ENCODE peak calls at places on chromosomes 2 and 18, in eight cellular contexts. One of them, this sample, is unnamed.

GRCh38 chr18:50716902-50717301 is 102.9 kb downstream of the MRO start:
- DNase-seq in T47D: no peak
- DNase-seq in mammary epithelial cell: no peak
- DNase-seq in stimulated activated CD8-positive, alpha-beta memory T cell treated with anti-CD3 and anti-CD28 coated beads, Interleukin-7, amount 100 ng/mL, for 1 hour: no peak
- DNase-seq in activated CD4-positive, alpha-beta T cell treated with anti-CD3 and anti-CD28 coated beads for 1 hour: no peak
- DNase-seq in D341Med: no peak
- DNase-seq in fibroblast of lung: no peak
- DNase-seq in WTC11: no peak
- DNase-seq in this sample: no peak

GRCh38 chr18:56000041-56000440 is 412.0 kb upstream of the TCF4 start:
- DNase-seq in WTC11: no peak
- DNase-seq in D341Med: no peak
- DNase-seq in mammary epithelial cell: no peak
- DNase-seq in T47D: no peak
- DNase-seq in activated CD4-positive, alpha-beta T cell treated with anti-CD3 and anti-CD28 coated beads for 1 hour: no peak
- DNase-seq in stimulated activated CD8-positive, alpha-beta memory T cell treated with anti-CD3 and anti-CD28 coated beads, Interleukin-7, amount 100 ng/mL, for 1 hour: no peak
- DNase-seq in fibroblast of lung: no peak
- DNase-seq in this sample: peak; percentile 54

GRCh38 chr2:53852540-53852939 is 7.2 kb downstream of the GPR75 start:
- DNase-seq in T47D: no peak
- DNase-seq in activated CD4-positive, alpha-beta T cell treated with anti-CD3 and anti-CD28 coated beads for 1 hour: no peak
- DNase-seq in WTC11: no peak
- DNase-seq in D341Med: no peak
- DNase-seq in fibroblast of lung: no peak
- DNase-seq in mammary epithelial cell: no peak
- DNase-seq in stimulated activated CD8-positive, alpha-beta memory T cell treated with anti-CD3 and anti-CD28 coated beads, Interleukin-7, amount 100 ng/mL, for 1 hour: no peak
- DNase-seq in this sample: no peak

GRCh38 chr2:28434600-28434989 is 41.9 kb downstream of the FOSL2 start:
- DNase-seq in WTC11: no peak
- DNase-seq in T47D: no peak
- DNase-seq in activated CD4-positive, alpha-beta T cell treated with anti-CD3 and anti-CD28 coated beads for 1 hour: no peak
- DNase-seq in fibroblast of lung: no peak
- DNase-seq in stimulated activated CD8-positive, alpha-beta memory T cell treated with anti-CD3 and anti-CD28 coated beads, Interleukin-7, amount 100 ng/mL, for 1 hour: no peak
- DNase-seq in D341Med: no peak
- DNase-seq in mammary epithelial cell: no peak
- DNase-seq in this sample: no peak

GRCh38 chr18:42261731-42262130 is 306.7 kb downstream of the PIK3C3 start:
- DNase-seq in fibroblast of lung: no peak
- DNase-seq in T47D: no peak
- DNase-seq in stimulated activated CD8-positive, alpha-beta memory T cell treated with anti-CD3 and anti-CD28 coated beads, Interleukin-7, amount 100 ng/mL, for 1 hour: no peak
- DNase-seq in activated CD4-positive, alpha-beta T cell treated with anti-CD3 and anti-CD28 coated beads for 1 hour: no peak
- DNase-seq in D341Med: no peak
- DNase-seq in WTC11: no peak
- DNase-seq in mammary epithelial cell: no peak
- DNase-seq in this sample: no peak

GRCh38 chr2:28869494-28870145 is 489 bp downstream of the TRMT61B start:
- DNase-seq in mammary epithelial cell: no peak
- DNase-seq in stimulated activated CD8-positive, alpha-beta memory T cell treated with anti-CD3 and anti-CD28 coated beads, Interleukin-7, amount 100 ng/mL, for 1 hour: no peak
- DNase-seq in D341Med: peak; percentile 47
- DNase-seq in fibroblast of lung: no peak
- DNase-seq in T47D: no peak
- DNase-seq in WTC11: no peak
- DNase-seq in activated CD4-positive, alpha-beta T cell treated with anti-CD3 and anti-CD28 coated beads for 1 hour: no peak
- DNase-seq in this sample: no peak

GRCh38 chr18:74947875-74948274 is 261.1 kb downstream of the PTGR3 start:
- DNase-seq in activated CD4-positive, alpha-beta T cell treated with anti-CD3 and anti-CD28 coated beads for 1 hour: no peak
- DNase-seq in fibroblast of lung: no peak
- DNase-seq in T47D: no peak
- DNase-seq in mammary epithelial cell: no peak
- DNase-seq in WTC11: no peak
- DNase-seq in stimulated activated CD8-positive, alpha-beta memory T cell treated with anti-CD3 and anti-CD28 coated beads, Interleukin-7, amount 100 ng/mL, for 1 hour: no peak
- DNase-seq in D341Med: no peak
- DNase-seq in this sample: no peak

GRCh38 chr2:118095610-118096009 is 7.3 kb downstream of the INSIG2 start:
- DNase-seq in D341Med: no peak
- DNase-seq in stimulated activated CD8-positive, alpha-beta memory T cell treated with anti-CD3 and anti-CD28 coated beads, Interleukin-7, amount 100 ng/mL, for 1 hour: no peak
- DNase-seq in WTC11: no peak
- DNase-seq in activated CD4-positive, alpha-beta T cell treated with anti-CD3 and anti-CD28 coated beads for 1 hour: no peak
- DNase-seq in mammary epithelial cell: peak; percentile 29
- DNase-seq in T47D: no peak
- DNase-seq in fibroblast of lung: no peak
- DNase-seq in this sample: peak; percentile 12

GRCh38 chr2:8750221-8750620 is 68.4 kb downstream of the ID2 start:
- DNase-seq in D341Med: no peak
- DNase-seq in stimulated activated CD8-positive, alpha-beta memory T cell treated with anti-CD3 and anti-CD28 coated beads, Interleukin-7, amount 100 ng/mL, for 1 hour: no peak
- DNase-seq in WTC11: no peak
- DNase-seq in T47D: no peak
- DNase-seq in mammary epithelial cell: no peak
- DNase-seq in activated CD4-positive, alpha-beta T cell treated with anti-CD3 and anti-CD28 coated beads for 1 hour: no peak
- DNase-seq in fibroblast of lung: no peak
- DNase-seq in this sample: no peak